ENCODE peak calls at places on chromosomes 2 and 18, in four cellular contexts. U, D, J and R are unnamed samples.

GRCh38 chr2:229375241-229375640 is 104.2 kb upstream of the PID1 start:
- DNase-seq in D (no peak), U (no peak), J (no peak), R (no peak)

GRCh38 chr2:61185329-61185728 is 23.3 kb downstream of the C2orf74 start:
- DNase-seq in D (no peak), U (no peak), J (no peak), R (no peak)

GRCh38 chr18:27377251-27377650 is 192.1 kb upstream of the CHST9 start:
- DNase-seq in D (no peak), U (no peak), J (no peak), R (no peak)

GRCh38 chr2:41764919-41765318 is 282.9 kb upstream of the PKDCC start:
- DNase-seq in U (no peak), D (no peak), J (no peak), R (no peak)

GRCh38 chr2:202718614-202719013 is 83.8 kb downstream of the FAM117B start:
- DNase-seq in J (no peak), U (no peak), D (no peak), R (no peak)

GRCh38 chr2:20449501-20450200 is 2.8 kb downstream of the RHOB start:
- DNase-seq in J (no peak), U (peak), D (peak), R (peak)

GRCh38 chr2:45626387-45627010 is 15.4 kb upstream of the SRBD1 start:
- DNase-seq in D (no peak), J (no peak), U (no peak), R (no peak)

GRCh38 chr18:50374170-50374752 is 585 bp upstream of the SKA1 start:
- DNase-seq in J (no peak), D (no peak), U (no peak), R (no peak)

GRCh38 chr2:191612496-191612895 is 65.4 kb upstream of the NABP1 start:
- DNase-seq in U (no peak), D (no peak), J (no peak), R (no peak)

GRCh38 chr2:95240556-95240955 is 33.2 kb downstream of the ZNF892 start:
- DNase-seq in J (no peak), D (no peak), U (no peak), R (no peak)

GRCh38 chr18:12744103-12744502 is 41.3 kb downstream of the PSMG2 start:
- DNase-seq in J (no peak), D (no peak), U (no peak), R (no peak)

GRCh38 chr2:240788482-240788881 is 31.5 kb downstream of the KIF1A start:
- DNase-seq in J (no peak), U (no peak), D (no peak), R (no peak)

GRCh38 chr2:237614151-237614720 is 13.2 kb upstream of the LRRFIP1 start:
- DNase-seq in D (no peak), J (no peak), U (no peak), R (no peak)

GRCh38 chr2:104853926-104854506 is at the start of gene POU3F3:
- DNase-seq in U (peak), D (peak), J (peak), R (peak)

GRCh38 chr2:84816426-84817026 is 64.4 kb downstream of the TRABD2A start:
- DNase-seq in D (no peak), J (no peak), U (no peak), R (no peak)

GRCh38 chr2:57726294-57726693 is 320.3 kb upstream of the VRK2 start:
- DNase-seq in J (no peak), D (no peak), U (no peak), R (no peak)

GRCh38 chr2:229001196-229001595 is 269.9 kb downstream of the PID1 start:
- DNase-seq in D (no peak), U (no peak), J (no peak), R (no peak)

GRCh38 chr2:18792684-18793083 is 203.3 kb upstream of the NT5C1B start:
- DNase-seq in D (no peak), J (no peak), U (no peak), R (no peak)

GRCh38 chr18:9417081-9417841 is 58.1 kb upstream of the RALBP1 start:
- DNase-seq in D (no peak), U (no peak), J (peak), R (no peak)

GRCh38 chr2:64955467-64955866 is 33.7 kb upstream of the SLC1A4 start:
- DNase-seq in D (no peak), J (no peak), U (no peak), R (no peak)

GRCh38 chr2:27069436-27069835 is 2.0 kb downstream of the OST4 start:
- DNase-seq in U (no peak), D (no peak), J (no peak), R (no peak)

GRCh38 chr18:46497129-46497528 is 159.9 kb downstream of the LOXHD1 start:
- DNase-seq in U (no peak), J (no peak), D (no peak), R (no peak)

GRCh38 chr2:40364143-40364903 is 87.6 kb downstream of the SLC8A1 start:
- DNase-seq in J (no peak), U (no peak), D (no peak), R (no peak)

GRCh38 chr2:174794851-174795374 is 30.6 kb upstream of the CHRNA1 start:
- DNase-seq in J (no peak), D (no peak), U (no peak), R (no peak)

GRCh38 chr2:71940695-71941094 is 207.0 kb downstream of the CYP26B1 start:
- DNase-seq in J (no peak), D (peak), U (peak), R (peak)

GRCh38 chr2:196101325-196101981 is 32.8 kb upstream of the DNAH7 start:
- DNase-seq in D (no peak), U (peak), J (no peak), R (no peak)

GRCh38 chr2:127701651-127702394 is 526 bp downstream of the SFT2D3 start:
- DNase-seq in D (peak), J (peak), U (peak), R (peak)

GRCh38 chr18:28171837-28172236 is 5.1 kb downstream of the CDH2 start:
- DNase-seq in J (no peak), D (no peak), U (no peak), R (no peak)

GRCh38 chr2:18536100-18536499 is 24.4 kb downstream of the RDH14 start:
- DNase-seq in J (no peak), D (no peak), U (no peak), R (no peak)

GRCh38 chr2:127277028-127277427 is 16.9 kb downstream of the ERCC3 start:
- DNase-seq in D (no peak), J (no peak), U (no peak), R (no peak)

GRCh38 chr2:239955989-239956817 is 68.9 kb downstream of the NDUFA10 start:
- DNase-seq in D (no peak), U (no peak), J (no peak), R (no peak)

GRCh38 chr2:13046557-13047165 is 329.9 kb downstream of the TRIB2 start:
- DNase-seq in U (no peak), D (no peak), J (no peak), R (no peak)

GRCh38 chr2:127622561-127623387 is 23.2 kb upstream of the GPR17 start:
- DNase-seq in D (no peak), J (peak), U (peak), R (no peak)

GRCh38 chr18:77634495-77634894 is 384.8 kb downstream of the GALR1 start:
- DNase-seq in J (no peak), U (no peak), D (no peak), R (no peak)

GRCh38 chr18:8890957-8891464 is 185.7 kb downstream of the MTCL1 start:
- DNase-seq in D (no peak), J (no peak), U (peak), R (no peak)

GRCh38 chr2:67878743-67879142 is 184.1 kb downstream of the C1D start:
- DNase-seq in J (no peak), D (no peak), U (no peak), R (no peak)

GRCh38 chr18:23856466-23857175 is 157.9 kb upstream of the TTC39C start:
- DNase-seq in D (no peak), U (no peak), J (no peak), R (no peak)

GRCh38 chr2:128311755-128312341 is 6.8 kb downstream of the HS6ST1 start:
- DNase-seq in U (peak), D (no peak), J (no peak), R (peak)

GRCh38 chr2:27288610-27289009 is 6.4 kb downstream of the TRIM54 start:
- DNase-seq in U (no peak), D (no peak), J (no peak), R (no peak)

DNA sequence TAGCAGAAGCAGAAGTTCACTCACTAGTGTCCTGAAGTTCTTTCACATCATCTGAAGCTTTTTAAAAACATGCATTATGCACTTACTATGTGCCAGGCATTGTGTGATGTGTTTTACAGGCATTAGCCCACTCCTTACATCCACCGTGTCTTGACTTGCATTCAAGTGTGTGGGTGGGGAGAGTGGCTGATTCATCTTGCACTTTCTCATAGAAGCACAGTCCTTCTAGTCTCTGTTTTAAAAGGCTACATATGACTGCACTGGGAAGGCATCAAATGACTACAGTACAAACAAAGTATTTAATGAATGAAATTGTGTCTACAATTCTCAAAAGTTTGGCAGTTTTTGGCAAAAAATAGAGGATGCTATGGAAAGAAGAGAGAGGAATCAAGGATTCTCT is 21.6 kb upstream of the DSC3 start:
- DNase-seq in D (no peak), U (no peak), J (no peak), R (no peak)
- TF ChIP-seq POLR2A in D (no peak), U (no peak), J (no peak), R (no peak)

GRCh38 chr2:28326469-28326805 is 66.2 kb upstream of the FOSL2 start:
- DNase-seq in U (no peak), D (no peak), J (no peak), R (peak)
- H3K4me3 ChIP-seq in U (no peak), D (no peak), J (no peak), R (no peak)

GRCh38 chr2:74316616-74317295 is 26.5 kb downstream of the SLC4A5 start:
- DNase-seq in J (no peak), D (no peak), U (no peak), R (no peak)
- TF ChIP-seq POLR2A in J (no peak), D (no peak), U (no peak), R (no peak)

DNA sequence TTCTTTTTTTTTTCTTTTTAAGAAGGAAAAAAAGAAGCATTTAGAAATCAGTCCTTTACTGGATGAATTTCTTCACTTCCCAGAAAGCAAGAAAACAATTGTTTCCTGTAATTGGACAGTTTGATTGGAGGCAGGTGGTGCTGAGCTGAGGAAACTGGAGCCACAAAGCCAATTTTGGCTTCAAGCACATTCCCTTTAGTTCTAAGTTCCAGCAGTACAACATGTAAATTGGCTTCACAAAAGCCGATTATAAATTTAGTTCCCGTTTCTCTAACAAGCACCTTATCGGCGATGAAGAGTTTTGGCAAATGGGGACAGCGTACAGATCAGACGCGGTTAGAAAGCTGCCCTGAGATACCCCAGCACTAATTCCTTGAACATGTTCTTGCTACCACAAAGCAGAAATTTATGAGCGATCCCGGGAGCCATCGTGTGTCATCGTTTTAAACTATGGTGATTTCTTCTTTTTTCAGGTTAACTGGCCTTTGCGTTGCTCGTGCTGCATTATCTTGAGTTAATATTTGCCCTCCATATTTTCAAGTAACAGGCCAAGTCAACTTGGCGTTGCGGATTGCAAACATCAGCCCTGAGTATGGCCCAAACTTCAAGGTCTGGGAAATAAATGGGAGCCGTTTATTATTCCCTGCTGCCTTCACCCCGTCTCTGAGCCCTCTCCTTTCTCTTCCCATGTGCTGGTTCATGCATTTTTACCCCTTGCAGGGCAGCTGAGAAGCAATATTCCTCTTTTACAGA is 190.4 kb upstream of the ID2 start:
- DNase-seq in D (no peak), J (peak), U (peak), R (no peak)
- H3K4me3 ChIP-seq in D (no peak), J (no peak), U (no peak), R (no peak)